ENCODE peak calls at places on chromosomes 11 and 22, in seven cellular contexts. One of them, this sample, is unnamed.

GRCh38 chr11:107018274-107018901 is at the start of gene GUCY1A2:
- DNase-seq in IMR-90: no peak
- DNase-seq in uterus: peak; percentile 56
- DNase-seq in adrenal gland: no peak
- DNase-seq in sigmoid colon: peak; percentile 55
- DNase-seq in body of pancreas: peak; percentile 25
- DNase-seq in stomach: no peak
- DNase-seq in this sample: peak; percentile 31

GRCh38 chr22:27129266-27129665 is 471.9 kb downstream of the MIAT start:
- DNase-seq in body of pancreas: no peak
- DNase-seq in sigmoid colon: no peak
- DNase-seq in stomach: no peak
- DNase-seq in IMR-90: peak; percentile 74
- DNase-seq in uterus: no peak
- DNase-seq in adrenal gland: no peak
- DNase-seq in this sample: no peak

GRCh38 chr22:49381595-49382450 is 445.9 kb downstream of the BRD1 start:
- DNase-seq in IMR-90: no peak
- DNase-seq in uterus: no peak
- DNase-seq in sigmoid colon: peak; percentile 25
- DNase-seq in adrenal gland: no peak
- DNase-seq in body of pancreas: no peak
- DNase-seq in stomach: peak; percentile 14
- DNase-seq in this sample: no peak

GRCh38 chr11:66136752-66137123 is 66.7 kb downstream of the PACS1 start:
- DNase-seq in sigmoid colon: no peak
- DNase-seq in body of pancreas: peak; percentile 21
- DNase-seq in adrenal gland: no peak
- DNase-seq in IMR-90: peak; percentile 87
- DNase-seq in uterus: no peak
- DNase-seq in stomach: no peak
- DNase-seq in this sample: no peak

GRCh38 chr22:37208401-37209139 is 3.7 kb downstream of the SSTR3 start:
- DNase-seq in sigmoid colon: peak; percentile 55
- DNase-seq in body of pancreas: no peak
- DNase-seq in uterus: no peak
- DNase-seq in adrenal gland: peak; percentile 8
- DNase-seq in IMR-90: no peak
- DNase-seq in stomach: no peak
- DNase-seq in this sample: no peak

GRCh38 chr11:26229270-26229669 is 102.7 kb upstream of the ANO3 start:
- DNase-seq in sigmoid colon: no peak
- DNase-seq in stomach: no peak
- DNase-seq in uterus: no peak
- DNase-seq in body of pancreas: no peak
- DNase-seq in IMR-90: peak; percentile 98
- DNase-seq in adrenal gland: no peak
- DNase-seq in this sample: no peak

GRCh38 chr11:111937859-111938258 is 716 bp downstream of the DIXDC1 start:
- DNase-seq in IMR-90: no peak
- DNase-seq in body of pancreas: no peak
- DNase-seq in uterus: no peak
- DNase-seq in adrenal gland: no peak
- DNase-seq in sigmoid colon: no peak
- DNase-seq in stomach: no peak
- DNase-seq in this sample: no peak

GRCh38 chr22:38696606-38697005 is 4.1 kb downstream of the JOSD1 start:
- DNase-seq in adrenal gland: peak; percentile 72
- DNase-seq in body of pancreas: no peak
- DNase-seq in stomach: no peak
- DNase-seq in sigmoid colon: no peak
- DNase-seq in IMR-90: peak; percentile 92
- DNase-seq in uterus: no peak
- DNase-seq in this sample: no peak

GRCh38 chr11:122882189-122882808 is at the start of gene JHY:
- DNase-seq in IMR-90: no peak
- DNase-seq in body of pancreas: no peak
- DNase-seq in uterus: no peak
- DNase-seq in adrenal gland: no peak
- DNase-seq in stomach: no peak
- DNase-seq in sigmoid colon: no peak
- DNase-seq in this sample: no peak

GRCh38 chr11:1345752-1346513 is 36.5 kb upstream of the TOLLIP start:
- DNase-seq in body of pancreas: no peak
- DNase-seq in uterus: no peak
- DNase-seq in stomach: peak; percentile 17
- DNase-seq in adrenal gland: no peak
- DNase-seq in sigmoid colon: peak; percentile 52
- DNase-seq in IMR-90: no peak
- DNase-seq in this sample: no peak

GRCh38 chr11:291281-292210 is 2.6 kb downstream of the PGGHG start:
- DNase-seq in sigmoid colon: peak; percentile 64
- DNase-seq in adrenal gland: no peak
- DNase-seq in IMR-90: no peak
- DNase-seq in body of pancreas: peak; percentile 3
- DNase-seq in stomach: no peak
- DNase-seq in uterus: no peak
- DNase-seq in this sample: no peak

GRCh38 chr11:77196961-77197360 is 68.9 kb downstream of the MYO7A start:
- DNase-seq in IMR-90: no peak
- DNase-seq in uterus: no peak
- DNase-seq in stomach: no peak
- DNase-seq in sigmoid colon: peak; percentile 15
- DNase-seq in adrenal gland: no peak
- DNase-seq in body of pancreas: no peak
- DNase-seq in this sample: peak; percentile 47

GRCh38 chr11:76673164-76674142 is 2.9 kb upstream of the LRRC32 start:
- DNase-seq in stomach: no peak
- DNase-seq in IMR-90: no peak
- DNase-seq in sigmoid colon: no peak
- DNase-seq in adrenal gland: no peak
- DNase-seq in uterus: no peak
- DNase-seq in body of pancreas: no peak
- DNase-seq in this sample: no peak

GRCh38 chr11:130122141-130122575 is 37.4 kb upstream of the ST14 start:
- DNase-seq in sigmoid colon: no peak
- DNase-seq in adrenal gland: no peak
- DNase-seq in body of pancreas: no peak
- DNase-seq in stomach: no peak
- DNase-seq in uterus: no peak
- DNase-seq in IMR-90: no peak
- DNase-seq in this sample: no peak

GRCh38 chr11:117827521-117828511 is 3.3 kb upstream of the FXYD2 start:
- DNase-seq in uterus: peak; percentile 14
- DNase-seq in adrenal gland: peak; percentile 10
- DNase-seq in stomach: peak; percentile 24
- DNase-seq in IMR-90: no peak
- DNase-seq in sigmoid colon: peak; percentile 55
- DNase-seq in body of pancreas: peak; percentile 52
- DNase-seq in this sample: peak; percentile 17

GRCh38 chr11:108278546-108278945 is 55.7 kb downstream of the ATM start:
- DNase-seq in IMR-90: peak; percentile 2
- DNase-seq in sigmoid colon: no peak
- DNase-seq in stomach: no peak
- DNase-seq in body of pancreas: peak; percentile 16
- DNase-seq in adrenal gland: no peak
- DNase-seq in uterus: no peak
- DNase-seq in this sample: peak; percentile 25

GRCh38 chr22:49642331-49642730 is 185.3 kb downstream of the BRD1 start:
- DNase-seq in body of pancreas: peak; percentile 60
- DNase-seq in adrenal gland: no peak
- DNase-seq in IMR-90: no peak
- DNase-seq in uterus: no peak
- DNase-seq in stomach: no peak
- DNase-seq in sigmoid colon: no peak
- DNase-seq in this sample: no peak

GRCh38 chr11:5369793-5370192 is 13.8 kb upstream of the OR51M1 start:
- DNase-seq in sigmoid colon: no peak
- DNase-seq in body of pancreas: no peak
- DNase-seq in uterus: no peak
- DNase-seq in adrenal gland: no peak
- DNase-seq in IMR-90: peak; percentile 90
- DNase-seq in stomach: no peak
- DNase-seq in this sample: no peak

GRCh38 chr22:23501244-23501643 is 78.8 kb downstream of the IGLL1 start:
- DNase-seq in adrenal gland: no peak
- DNase-seq in sigmoid colon: peak; percentile 29
- DNase-seq in uterus: no peak
- DNase-seq in stomach: no peak
- DNase-seq in IMR-90: no peak
- DNase-seq in body of pancreas: no peak
- DNase-seq in this sample: no peak

DNA sequence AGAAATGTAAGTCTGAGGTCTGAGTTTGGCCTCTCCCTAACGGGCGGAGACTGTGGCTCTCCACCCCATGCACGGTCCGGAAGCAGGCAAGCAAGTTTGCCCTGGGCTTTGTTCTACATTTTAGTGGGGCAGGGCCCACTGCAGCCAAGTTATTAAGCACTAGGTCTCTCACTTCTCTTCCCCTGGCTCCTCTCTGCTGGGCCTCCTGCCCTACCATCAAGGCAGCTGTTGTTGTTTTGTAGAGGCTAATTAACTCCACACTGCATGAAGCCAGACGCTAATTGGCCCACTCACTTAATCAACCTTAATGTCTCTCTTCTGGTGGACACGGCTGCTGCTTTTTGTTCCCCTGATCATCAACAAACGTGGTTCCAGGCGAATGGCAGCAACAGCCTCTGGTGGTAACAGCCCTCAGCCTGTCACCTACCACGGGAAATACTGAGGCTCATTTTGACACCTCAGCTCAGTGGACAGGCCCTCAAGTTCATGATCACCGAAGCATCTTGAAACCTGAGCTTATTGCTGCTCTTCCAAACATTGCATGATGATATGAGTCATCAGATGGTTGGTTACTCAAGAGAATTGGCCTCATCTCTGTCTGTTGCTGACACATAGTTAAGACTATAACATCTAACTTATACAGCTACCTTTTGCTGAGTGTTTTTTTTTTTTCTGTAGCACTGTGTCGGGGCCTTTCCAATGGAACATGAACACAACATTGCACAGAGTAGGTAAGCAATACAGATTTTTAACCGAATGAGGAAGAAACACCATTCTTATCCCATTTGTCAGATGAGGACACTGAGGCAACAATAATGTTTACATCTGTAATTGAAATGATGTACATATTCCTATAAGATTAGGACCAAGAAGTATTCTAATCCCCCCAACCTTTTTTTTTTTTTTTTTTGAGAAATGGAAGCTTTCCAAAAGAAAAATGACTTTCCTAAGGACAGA is 20.8 kb upstream of the LMO2 start:
- DNase-seq in sigmoid colon: no peak
- DNase-seq in stomach: no peak
- DNase-seq in uterus: no peak
- DNase-seq in IMR-90: peak; percentile 90
- DNase-seq in body of pancreas: no peak
- DNase-seq in adrenal gland: no peak
- DNase-seq in this sample: peak; percentile 51
- TF ChIP-seq POLR2A in sigmoid colon: no peak
- TF ChIP-seq POLR2A in stomach: no peak
- TF ChIP-seq POLR2A in uterus: no peak
- TF ChIP-seq POLR2A in IMR-90: no peak
- TF ChIP-seq POLR2A in body of pancreas: no peak
- TF ChIP-seq POLR2A in adrenal gland: no peak
- TF ChIP-seq POLR2A in this sample: no peak

DNA sequence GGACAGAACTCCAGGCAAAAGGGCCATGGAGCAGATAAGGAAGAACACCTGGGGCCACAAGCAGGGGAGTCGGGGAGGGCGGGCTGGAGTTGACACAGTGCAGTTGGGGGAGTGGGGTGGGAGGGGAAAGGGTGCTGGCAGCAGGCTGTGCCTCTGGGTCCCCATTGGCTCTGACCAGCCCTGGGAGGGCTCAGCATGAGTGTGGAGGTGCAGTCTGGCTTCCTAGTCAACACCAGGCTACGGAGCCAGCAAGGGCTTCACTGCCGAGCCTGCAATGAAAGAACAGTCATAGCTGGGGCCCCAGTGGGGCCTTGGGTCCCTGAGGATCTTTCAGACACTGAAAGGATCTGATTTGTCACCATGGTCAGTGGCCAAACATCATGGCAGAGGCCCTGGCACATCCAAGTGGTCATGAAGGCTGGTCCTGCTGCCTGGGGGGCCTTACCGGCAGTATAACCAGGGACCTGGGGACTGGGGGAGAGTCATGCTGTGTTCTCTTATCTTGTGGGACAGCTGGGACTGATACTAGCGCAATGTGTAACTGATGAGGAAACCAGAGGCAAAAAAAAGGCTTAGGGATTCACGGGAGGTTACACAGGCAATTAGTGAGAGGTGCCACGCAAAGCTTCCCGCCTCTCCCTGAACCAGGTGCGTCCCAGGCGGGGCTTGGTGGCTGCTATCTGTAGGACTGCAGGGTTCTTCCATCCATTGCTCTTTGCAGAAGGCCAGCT is 11.6 kb downstream of the SLC37A2 start:
- DNase-seq in uterus: no peak
- DNase-seq in stomach: no peak
- DNase-seq in body of pancreas: no peak
- DNase-seq in sigmoid colon: peak; percentile 48
- DNase-seq in IMR-90: no peak
- DNase-seq in adrenal gland: peak; percentile 22
- DNase-seq in this sample: no peak
- H3K4me1 ChIP-seq in uterus: no peaks in the 10 kb centered on the region
- H3K4me1 ChIP-seq in stomach: peaks cover 13% of the 10 kb centered on the region
- H3K4me1 ChIP-seq in body of pancreas: peaks cover 6% of the 10 kb centered on the region
- H3K4me1 ChIP-seq in sigmoid colon: no peaks in the 10 kb centered on the region
- H3K4me1 ChIP-seq in IMR-90: peaks cover 15% of the 10 kb centered on the region
- H3K4me1 ChIP-seq in adrenal gland: peaks cover 74% of the 10 kb centered on the region
- H3K4me1 ChIP-seq in this sample: peaks cover 38% of the 10 kb centered on the region

DNA sequence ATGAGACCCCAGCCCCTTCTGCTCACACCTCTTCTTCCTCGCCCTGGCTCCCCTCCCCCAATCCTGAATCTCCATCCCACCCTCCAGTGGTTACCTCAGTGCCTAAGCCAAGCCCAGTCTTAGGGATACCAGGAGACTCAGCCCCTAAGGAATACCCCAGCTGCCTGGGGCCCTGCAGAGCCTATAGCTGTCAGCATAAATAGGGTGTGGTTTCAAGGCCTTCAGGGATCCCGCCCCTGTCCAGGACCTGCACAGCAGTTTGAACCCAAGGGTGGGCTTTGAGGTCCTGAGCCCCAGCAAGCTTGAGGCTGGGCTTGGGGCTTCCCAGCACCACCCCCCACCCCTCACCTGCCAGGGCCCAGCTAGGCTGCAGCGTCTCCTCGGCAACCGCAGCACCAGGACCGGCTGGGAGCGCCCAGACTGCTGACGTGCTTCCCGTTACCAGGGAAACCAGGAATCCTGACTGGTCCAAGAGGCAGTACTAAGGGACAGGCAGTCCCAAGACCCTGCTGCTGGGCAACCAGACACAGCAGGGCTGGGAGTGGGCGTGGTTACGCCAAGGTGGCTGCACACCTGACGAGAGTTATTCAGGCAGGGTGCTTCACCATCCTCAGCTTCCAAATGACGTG is 13.7 kb downstream of the APBB1 start:
- DNase-seq in IMR-90: no peak
- DNase-seq in body of pancreas: peak; percentile 67
- DNase-seq in stomach: peak; percentile 38
- DNase-seq in uterus: no peak
- DNase-seq in adrenal gland: no peak
- DNase-seq in sigmoid colon: no peak
- DNase-seq in this sample: no peak
- H3K4me3 ChIP-seq in IMR-90: no peak overlapping the region
- H3K4me3 ChIP-seq in body of pancreas: no peak overlapping the region
- H3K4me3 ChIP-seq in stomach: no peak overlapping the region
- H3K4me3 ChIP-seq in uterus: no peak overlapping the region
- H3K4me3 ChIP-seq in adrenal gland: no peak overlapping the region
- H3K4me3 ChIP-seq in sigmoid colon: no peak overlapping the region
- H3K4me3 ChIP-seq in this sample: no peak overlapping the region

GRCh38 chr11:64856382-64857227 is 12.2 kb upstream of the CDC42BPG start:
- DNase-seq in adrenal gland: peak; percentile 91
- DNase-seq in IMR-90: peak; percentile 85
- DNase-seq in sigmoid colon: peak; percentile 91
- DNase-seq in body of pancreas: no peak
- DNase-seq in stomach: peak; percentile 82
- DNase-seq in uterus: peak; percentile 63
- DNase-seq in this sample: no peak
- TF ChIP-seq POLR2A in adrenal gland: no peak
- TF ChIP-seq POLR2A in IMR-90: no peak
- TF ChIP-seq POLR2A in sigmoid colon: no peak
- TF ChIP-seq POLR2A in body of pancreas: no peak
- TF ChIP-seq POLR2A in stomach: no peak
- TF ChIP-seq POLR2A in uterus: no peak
- TF ChIP-seq POLR2A in this sample: no peak